ENCODE peak calls at places on chromosomes 1 and 21, in eight cellular contexts. H is activated CD4-positive, alpha-beta T cell treated with anti-CD3 and anti-CD28 coated beads, Interleukin-2, amount 10 ng/mL, durations not matched to agents 7 days and 5 days; Y is T1000; U is adrenal gland; F is T-helper 1 cell; V is IMR-90; N is AG04449; W is myocyte. R is an unnamed sample.

GRCh38 chr1:17359031-17359430 is 13.0 kb upstream of the PADI6 start:
- DNase-seq in H (no peak), Y (no peak), U (no peak), F (no peak), V (no peak), N (no peak), W (no peak), R (no peak)

GRCh38 chr21:36769051-36769867 is 70.3 kb downstream of the SIM2 start:
- DNase-seq in H (no peak), Y (no peak), U (peak), F (no peak), V (peak), N (no peak), W (no peak), R (no peak)

GRCh38 chr1:85629532-85629920 is 49.0 kb downstream of the CCN1 start:
- DNase-seq in H (no peak), Y (no peak), U (no peak), F (no peak), V (no peak), N (no peak), W (no peak), R (no peak)

GRCh38 chr1:39395357-39395831 is 96.0 kb upstream of the BMP8A start:
- DNase-seq in H (no peak), Y (peak), U (no peak), F (no peak), V (peak), N (peak), W (peak), R (peak)

GRCh38 chr1:35539073-35539823 is 18.0 kb downstream of the KIAA0319L start:
- DNase-seq in H (peak), Y (no peak), U (no peak), F (no peak), V (no peak), N (no peak), W (no peak), R (no peak)

GRCh38 chr21:38956791-38957571 is 151.3 kb downstream of the ETS2 start:
- DNase-seq in H (no peak), Y (no peak), U (no peak), F (no peak), V (peak), N (no peak), W (no peak), R (no peak)

GRCh38 chr21:46211376-46211775 is 17.2 kb downstream of the LSS start:
- DNase-seq in H (no peak), Y (no peak), U (peak), F (no peak), V (no peak), N (no peak), W (no peak), R (no peak)

GRCh38 chr1:223486366-223486765 is 93.2 kb downstream of the CCDC185 start:
- DNase-seq in H (no peak), Y (no peak), U (no peak), F (no peak), V (no peak), N (no peak), W (no peak), R (no peak)

GRCh38 chr1:99992760-99993467 is 23.1 kb downstream of the SLC35A3 start:
- DNase-seq in H (no peak), Y (no peak), U (no peak), F (no peak), V (no peak), N (no peak), W (no peak), R (no peak)

GRCh38 chr1:180249725-180250498 is 19.8 kb downstream of the LHX4 start:
- DNase-seq in H (no peak), Y (no peak), U (no peak), F (no peak), V (peak), N (no peak), W (peak), R (no peak)

GRCh38 chr1:21550097-21550496 is 40.9 kb downstream of the ALPL start:
- DNase-seq in H (no peak), Y (no peak), U (no peak), F (no peak), V (peak), N (no peak), W (no peak), R (no peak)

GRCh38 chr1:62870148-62870547 is 86.2 kb downstream of the ATG4C start:
- DNase-seq in H (no peak), Y (no peak), U (no peak), F (no peak), V (peak), N (no peak), W (no peak), R (no peak)

GRCh38 chr1:181409981-181410380 is 73.3 kb upstream of the CACNA1E start:
- DNase-seq in H (no peak), Y (no peak), U (no peak), F (no peak), V (no peak), N (no peak), W (no peak), R (no peak)

GRCh38 chr1:160777486-160778089 is 18.4 kb upstream of the LY9 start:
- DNase-seq in H (peak), Y (no peak), U (no peak), F (no peak), V (no peak), N (no peak), W (no peak), R (no peak)

GRCh38 chr21:45073301-45074047 is 906 bp upstream of the ADARB1 start:
- DNase-seq in H (no peak), Y (no peak), U (no peak), F (no peak), V (peak), N (no peak), W (no peak), R (peak)

GRCh38 chr1:155698382-155699038 is 9.6 kb downstream of the DAP3 start:
- DNase-seq in H (no peak), Y (no peak), U (no peak), F (no peak), V (peak), N (peak), W (no peak), R (peak)

GRCh38 chr1:208497866-208498541 is 253.8 kb upstream of the PLXNA2 start:
- DNase-seq in H (no peak), Y (no peak), U (no peak), F (no peak), V (no peak), N (no peak), W (no peak), R (no peak)

GRCh38 chr1:111571987-111572386 is 47.6 kb upstream of the RAP1A start:
- DNase-seq in H (no peak), Y (no peak), U (peak), F (no peak), V (peak), N (peak), W (peak), R (peak)

GRCh38 chr1:225152061-225152460 is 222.6 kb downstream of the DNAH14 start:
- DNase-seq in H (no peak), Y (no peak), U (no peak), F (no peak), V (no peak), N (no peak), W (peak), R (no peak)

GRCh38 chr1:64920936-64921589 is 45.3 kb downstream of the JAK1 start:
- DNase-seq in H (no peak), Y (no peak), U (no peak), F (no peak), V (peak), N (no peak), W (no peak), R (peak)

GRCh38 chr1:38173157-38173831 is 126.7 kb upstream of the POU3F1 start:
- DNase-seq in H (no peak), Y (no peak), U (no peak), F (no peak), V (no peak), N (no peak), W (no peak), R (no peak)

GRCh38 chr1:153510984-153511410 is 24.8 kb downstream of the S100A6 start:
- DNase-seq in H (peak), Y (peak), U (peak), F (peak), V (peak), N (no peak), W (peak), R (peak)

GRCh38 chr1:63729227-63729620 is 44.6 kb upstream of the ROR1 start:
- DNase-seq in H (no peak), Y (no peak), U (no peak), F (no peak), V (no peak), N (no peak), W (no peak), R (no peak)

GRCh38 chr1:91092503-91092902 is 70.7 kb upstream of the ZNF644 start:
- DNase-seq in H (no peak), Y (no peak), U (no peak), F (no peak), V (no peak), N (no peak), W (no peak), R (no peak)

GRCh38 chr1:58515794-58516401 is 30.6 kb downstream of the OMA1 start:
- DNase-seq in H (peak), Y (no peak), U (peak), F (no peak), V (peak), N (peak), W (peak), R (peak)

GRCh38 chr1:236394016-236394481 is at the start of gene EDARADD:
- DNase-seq in H (no peak), Y (no peak), U (no peak), F (no peak), V (no peak), N (peak), W (no peak), R (peak)

GRCh38 chr1:164682570-164682969 is 123.6 kb downstream of the PBX1 start:
- DNase-seq in H (no peak), Y (no peak), U (no peak), F (no peak), V (no peak), N (no peak), W (no peak), R (no peak)

GRCh38 chr1:56798053-56798471 is 21.1 kb downstream of the FYB2 start:
- DNase-seq in H (no peak), Y (no peak), U (peak), F (no peak), V (peak), N (no peak), W (peak), R (peak)

GRCh38 chr1:20725189-20726106 is 7.1 kb downstream of the SH2D5 start:
- DNase-seq in H (no peak), Y (peak), U (peak), F (no peak), V (peak), N (no peak), W (peak), R (peak)

GRCh38 chr1:205484985-205485967 is 19.2 kb upstream of the CDK18 start:
- DNase-seq in H (peak), Y (peak), U (peak), F (peak), V (peak), N (no peak), W (peak), R (peak)

GRCh38 chr21:32364387-32364786 is 28.4 kb downstream of the URB1 start:
- DNase-seq in H (no peak), Y (no peak), U (no peak), F (no peak), V (no peak), N (no peak), W (no peak), R (no peak)

GRCh38 chr21:28018213-28018612 is 974.5 kb downstream of the LTN1 start:
- DNase-seq in H (no peak), Y (no peak), U (no peak), F (no peak), V (no peak), N (no peak), W (no peak), R (no peak)

GRCh38 chr1:216502528-216503162 is 79.4 kb upstream of the USH2A start:
- DNase-seq in H (no peak), Y (no peak), U (no peak), F (no peak), V (peak), N (no peak), W (no peak), R (no peak)

GRCh38 chr1:76833151-76833550 is 34.1 kb upstream of the ST6GALNAC5 start:
- DNase-seq in H (no peak), Y (no peak), U (no peak), F (no peak), V (no peak), N (no peak), W (no peak), R (no peak)

GRCh38 chr1:198680174-198680871 is 41.5 kb downstream of the PTPRC start:
- DNase-seq in H (no peak), Y (no peak), U (no peak), F (no peak), V (no peak), N (no peak), W (no peak), R (no peak)